ENCODE peak calls at places on chromosome 22, in six cellular contexts. One of them, this sample, is unnamed.

GRCh38 chr22:40857309-40857851 is 432 bp downstream of the XPNPEP3 start:
- DNase-seq in fibroblast of pulmonary artery: peak
- DNase-seq in suprapubic skin: no peak
- DNase-seq in endodermal cell: no peak
- DNase-seq in GM20000: no peak
- DNase-seq in bronchial epithelial cell: no peak
- DNase-seq in this sample: peak

GRCh38 chr22:40241200-40241763 is 63.6 kb downstream of the TNRC6B start:
- DNase-seq in suprapubic skin: no peak
- DNase-seq in endodermal cell: no peak
- DNase-seq in bronchial epithelial cell: no peak
- DNase-seq in GM20000: no peak
- DNase-seq in fibroblast of pulmonary artery: no peak
- DNase-seq in this sample: no peak

GRCh38 chr22:41971431-41971830 is 2.2 kb downstream of the SEPTIN3 start:
- DNase-seq in endodermal cell: no peak
- DNase-seq in GM20000: no peak
- DNase-seq in suprapubic skin: no peak
- DNase-seq in fibroblast of pulmonary artery: no peak
- DNase-seq in bronchial epithelial cell: no peak
- DNase-seq in this sample: no peak

GRCh38 chr22:23071163-23072034 is 1.1 kb downstream of the GNAZ start:
- DNase-seq in GM20000: no peak
- DNase-seq in bronchial epithelial cell: no peak
- DNase-seq in fibroblast of pulmonary artery: no peak
- DNase-seq in suprapubic skin: peak
- DNase-seq in endodermal cell: no peak
- DNase-seq in this sample: no peak

GRCh38 chr22:31278643-31279326 is 13.5 kb downstream of the PIK3IP1 start:
- DNase-seq in endodermal cell: no peak
- DNase-seq in fibroblast of pulmonary artery: no peak
- DNase-seq in bronchial epithelial cell: no peak
- DNase-seq in GM20000: no peak
- DNase-seq in suprapubic skin: peak
- DNase-seq in this sample: no peak

GRCh38 chr22:37802310-37803194 is 5.2 kb upstream of the GCAT start:
- DNase-seq in suprapubic skin: no peak
- DNase-seq in fibroblast of pulmonary artery: peak
- DNase-seq in GM20000: peak
- DNase-seq in bronchial epithelial cell: no peak
- DNase-seq in endodermal cell: peak
- DNase-seq in this sample: no peak

GRCh38 chr22:25745341-25746011 is 3.5 kb downstream of the MYO18B start:
- DNase-seq in bronchial epithelial cell: peak
- DNase-seq in suprapubic skin: no peak
- DNase-seq in GM20000: no peak
- DNase-seq in fibroblast of pulmonary artery: peak
- DNase-seq in endodermal cell: no peak
- DNase-seq in this sample: no peak

GRCh38 chr22:24069721-24070120 is 58.6 kb downstream of the CABIN1 start:
- DNase-seq in bronchial epithelial cell: no peak
- DNase-seq in GM20000: no peak
- DNase-seq in fibroblast of pulmonary artery: no peak
- DNase-seq in endodermal cell: no peak
- DNase-seq in suprapubic skin: no peak
- DNase-seq in this sample: no peak

GRCh38 chr22:42913874-42914510 is 56.9 kb upstream of the ARFGAP3 start:
- DNase-seq in endodermal cell: no peak
- DNase-seq in suprapubic skin: no peak
- DNase-seq in fibroblast of pulmonary artery: no peak
- DNase-seq in GM20000: no peak
- DNase-seq in bronchial epithelial cell: no peak
- DNase-seq in this sample: no peak

GRCh38 chr22:29121124-29121523 is 48.3 kb downstream of the KREMEN1 start:
- DNase-seq in GM20000: no peak
- DNase-seq in suprapubic skin: no peak
- DNase-seq in bronchial epithelial cell: peak
- DNase-seq in fibroblast of pulmonary artery: peak
- DNase-seq in endodermal cell: no peak
- DNase-seq in this sample: no peak

GRCh38 chr22:42337356-42337755 is 66.9 kb upstream of the TCF20 start:
- DNase-seq in bronchial epithelial cell: no peak
- DNase-seq in suprapubic skin: no peak
- DNase-seq in fibroblast of pulmonary artery: no peak
- DNase-seq in endodermal cell: no peak
- DNase-seq in GM20000: no peak
- DNase-seq in this sample: no peak

GRCh38 chr22:41290262-41291221 is 4.6 kb upstream of the RANGAP1 start:
- DNase-seq in suprapubic skin: no peak
- DNase-seq in endodermal cell: peak
- DNase-seq in bronchial epithelial cell: peak
- DNase-seq in GM20000: no peak
- DNase-seq in fibroblast of pulmonary artery: peak
- DNase-seq in this sample: no peak

GRCh38 chr22:47190957-47191323 is 428.5 kb downstream of the TBC1D22A start:
- DNase-seq in bronchial epithelial cell: no peak
- DNase-seq in suprapubic skin: peak
- DNase-seq in fibroblast of pulmonary artery: no peak
- DNase-seq in endodermal cell: no peak
- DNase-seq in GM20000: no peak
- DNase-seq in this sample: peak

GRCh38 chr22:26474687-26475086 is 8.9 kb downstream of the HPS4 start:
- DNase-seq in suprapubic skin: no peak
- DNase-seq in GM20000: no peak
- DNase-seq in fibroblast of pulmonary artery: no peak
- DNase-seq in bronchial epithelial cell: peak
- DNase-seq in endodermal cell: no peak
- DNase-seq in this sample: no peak

DNA sequence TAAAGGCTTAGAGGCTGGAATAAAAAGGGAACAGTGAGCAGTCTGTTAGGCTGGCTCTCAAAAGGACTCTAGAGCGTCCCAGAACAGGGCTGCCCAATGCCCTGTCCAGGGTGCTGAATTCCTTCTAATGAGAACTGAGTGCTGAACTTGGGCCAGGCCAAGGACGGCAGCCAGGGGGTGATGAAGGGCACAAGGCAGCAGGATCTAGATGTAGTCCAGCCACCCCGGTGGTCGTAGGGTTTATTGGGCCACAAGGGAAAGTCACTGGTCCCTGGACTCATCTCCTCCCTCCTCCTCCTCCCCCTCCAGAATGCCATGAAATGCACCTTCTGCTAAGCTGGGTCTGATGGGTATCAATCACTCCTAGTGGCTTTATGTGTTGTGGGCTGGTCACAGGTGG is 19.2 kb downstream of the NPTXR start:
- DNase-seq in bronchial epithelial cell: peak
- DNase-seq in endodermal cell: peak
- DNase-seq in suprapubic skin: no peak
- DNase-seq in fibroblast of pulmonary artery: peak
- DNase-seq in GM20000: peak
- DNase-seq in this sample: peak
- TF ChIP-seq CTCF in bronchial epithelial cell: peak
- TF ChIP-seq CTCF in endodermal cell: peak
- TF ChIP-seq CTCF in suprapubic skin: peak
- TF ChIP-seq CTCF in fibroblast of pulmonary artery: peak
- TF ChIP-seq CTCF in GM20000: no peak
- TF ChIP-seq CTCF in this sample: peak

DNA sequence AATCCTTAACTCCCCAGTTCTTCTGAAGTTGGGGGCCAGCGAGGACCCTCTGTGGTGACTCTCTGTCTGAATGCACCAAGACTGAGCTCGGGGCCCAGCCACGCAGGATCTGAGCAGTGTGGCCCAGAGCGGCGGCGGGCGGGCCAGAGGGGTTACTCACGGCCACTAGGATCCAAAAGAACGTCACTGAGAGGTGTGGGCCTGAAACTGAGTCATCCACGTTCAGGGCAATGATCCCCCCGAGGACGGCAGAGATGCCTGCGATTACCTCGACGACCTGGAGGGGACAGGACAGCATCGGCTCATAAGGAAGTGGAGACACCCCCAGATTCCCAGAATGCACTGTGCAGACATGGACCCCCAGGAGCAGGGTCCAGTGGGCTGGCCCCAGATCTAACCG is 11.2 kb downstream of the MLC1 start:
- DNase-seq in GM20000: no peak
- DNase-seq in suprapubic skin: no peak
- DNase-seq in endodermal cell: peak
- DNase-seq in fibroblast of pulmonary artery: no peak
- DNase-seq in bronchial epithelial cell: no peak
- DNase-seq in this sample: no peak
- TF ChIP-seq CTCF in GM20000: no peak
- TF ChIP-seq CTCF in suprapubic skin: no peak
- TF ChIP-seq CTCF in endodermal cell: peak
- TF ChIP-seq CTCF in fibroblast of pulmonary artery: no peak
- TF ChIP-seq CTCF in bronchial epithelial cell: no peak
- TF ChIP-seq CTCF in this sample: no peak

GRCh38 chr22:19430890-19431541 is 517 bp downstream of the HIRA start:
- DNase-seq in suprapubic skin: peak
- DNase-seq in GM20000: peak
- DNase-seq in fibroblast of pulmonary artery: peak
- DNase-seq in bronchial epithelial cell: peak
- DNase-seq in endodermal cell: peak
- DNase-seq in this sample: no peak
- TF ChIP-seq CTCF in suprapubic skin: no peak
- TF ChIP-seq CTCF in GM20000: no peak
- TF ChIP-seq CTCF in fibroblast of pulmonary artery: peak
- TF ChIP-seq CTCF in bronchial epithelial cell: peak
- TF ChIP-seq CTCF in endodermal cell: peak
- TF ChIP-seq CTCF in this sample: peak

DNA sequence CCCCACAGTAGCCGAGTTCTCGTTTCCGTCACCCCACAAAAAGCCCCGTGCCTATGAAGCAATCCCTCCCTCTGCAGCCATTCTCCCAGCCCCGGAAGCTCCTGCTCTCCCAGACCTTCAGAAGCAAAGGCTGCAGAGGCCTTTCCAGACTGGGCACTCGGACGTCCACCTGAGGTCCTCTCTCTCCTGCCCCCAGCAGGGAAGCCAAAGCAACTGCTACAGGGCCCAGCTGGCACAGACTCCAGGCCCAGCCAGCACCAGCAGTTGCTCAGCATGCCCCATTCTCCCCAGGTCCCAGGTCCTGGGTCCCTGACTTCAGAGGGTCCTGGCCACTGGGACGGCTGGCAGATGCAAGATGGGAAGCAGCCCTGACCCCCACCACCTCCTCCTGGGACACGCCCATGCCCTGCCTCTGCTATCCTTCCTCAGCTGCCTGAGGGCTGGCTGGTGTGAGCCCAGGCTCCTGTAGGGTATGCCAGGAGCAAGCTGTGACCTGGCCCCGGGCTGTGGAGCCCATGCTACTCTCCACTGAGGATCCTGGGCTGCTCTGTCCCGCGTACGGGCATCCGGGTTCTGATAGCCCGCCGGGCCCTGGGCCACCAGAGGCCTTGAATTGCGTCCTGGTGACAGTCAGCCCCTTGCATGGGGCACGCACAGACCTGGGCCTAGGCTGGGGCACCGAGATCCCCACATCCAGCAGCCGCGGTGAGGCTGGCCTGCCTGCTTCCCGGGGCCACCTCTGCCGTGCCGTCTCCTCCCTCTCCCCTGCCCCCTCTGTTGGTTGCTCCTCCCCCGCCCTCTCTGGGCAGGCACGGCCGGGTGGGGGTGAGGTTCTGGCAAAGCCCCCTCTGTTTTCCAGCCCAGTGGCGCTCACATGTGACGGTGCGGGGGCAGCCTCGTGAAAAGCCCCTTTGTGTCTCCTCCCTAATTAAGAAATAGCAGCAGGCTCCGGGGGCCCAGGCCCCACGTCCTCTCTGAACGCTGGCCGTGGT is 1310.3 kb downstream of the BRD1 start:
- DNase-seq in GM20000: no peak
- DNase-seq in suprapubic skin: no peak
- DNase-seq in fibroblast of pulmonary artery: no peak
- DNase-seq in bronchial epithelial cell: no peak
- DNase-seq in endodermal cell: peak
- DNase-seq in this sample: no peak
- TF ChIP-seq CTCF in GM20000: no peak
- TF ChIP-seq CTCF in suprapubic skin: no peak
- TF ChIP-seq CTCF in fibroblast of pulmonary artery: no peak
- TF ChIP-seq CTCF in bronchial epithelial cell: no peak
- TF ChIP-seq CTCF in endodermal cell: peak
- TF ChIP-seq CTCF in this sample: peak

GRCh38 chr22:35317680-35318290 is 18.1 kb downstream of the TOM1 start:
- DNase-seq in bronchial epithelial cell: no peak
- DNase-seq in fibroblast of pulmonary artery: no peak
- DNase-seq in endodermal cell: no peak
- DNase-seq in GM20000: no peak
- DNase-seq in suprapubic skin: peak
- DNase-seq in this sample: no peak
- TF ChIP-seq CTCF in bronchial epithelial cell: no peak
- TF ChIP-seq CTCF in fibroblast of pulmonary artery: no peak
- TF ChIP-seq CTCF in endodermal cell: no peak
- TF ChIP-seq CTCF in GM20000: no peak
- TF ChIP-seq CTCF in suprapubic skin: no peak
- TF ChIP-seq CTCF in this sample: no peak

GRCh38 chr22:17013396-17014100 is 5.5 kb upstream of the GAB4 start:
- DNase-seq in GM20000: peak
- DNase-seq in bronchial epithelial cell: no peak
- DNase-seq in fibroblast of pulmonary artery: no peak
- DNase-seq in suprapubic skin: no peak
- DNase-seq in endodermal cell: no peak
- DNase-seq in this sample: no peak

GRCh38 chr22:17007257-17007656 is 765 bp downstream of the GAB4 start:
- DNase-seq in GM20000: no peak
- DNase-seq in fibroblast of pulmonary artery: no peak
- DNase-seq in suprapubic skin: no peak
- DNase-seq in bronchial epithelial cell: no peak
- DNase-seq in endodermal cell: peak
- DNase-seq in this sample: no peak

GRCh38 chr22:17012267-17012666 is 4.2 kb upstream of the GAB4 start:
- DNase-seq in GM20000: no peak
- DNase-seq in endodermal cell: no peak
- DNase-seq in fibroblast of pulmonary artery: no peak
- DNase-seq in suprapubic skin: no peak
- DNase-seq in bronchial epithelial cell: no peak
- DNase-seq in this sample: no peak

GRCh38 chr22:17007852-17008731 is at the start of gene GAB4:
- DNase-seq in fibroblast of pulmonary artery: no peak
- DNase-seq in endodermal cell: no peak
- DNase-seq in bronchial epithelial cell: no peak
- DNase-seq in suprapubic skin: no peak
- DNase-seq in GM20000: no peak
- DNase-seq in this sample: peak

GRCh38 chr22:17009640-17010291 is 1.7 kb upstream of the GAB4 start:
- DNase-seq in GM20000: no peak
- DNase-seq in suprapubic skin: no peak
- DNase-seq in endodermal cell: peak
- DNase-seq in bronchial epithelial cell: no peak
- DNase-seq in fibroblast of pulmonary artery: no peak
- DNase-seq in this sample: no peak
- TF ChIP-seq CTCF in GM20000: no peak
- TF ChIP-seq CTCF in suprapubic skin: no peak
- TF ChIP-seq CTCF in endodermal cell: peak
- TF ChIP-seq CTCF in bronchial epithelial cell: no peak
- TF ChIP-seq CTCF in fibroblast of pulmonary artery: no peak
- TF ChIP-seq CTCF in this sample: no peak

This sample was measured in osteocyte.